ENCODE peak calls at places on chromosomes 11 and 22, in ten cellular contexts. One of them, this sample, is unnamed.
A peak's percentile ranks its signal among the peaks of the same experiment; 100 is the strongest.

GRCh38 chr22:36036167-36036624 is 7.6 kb upstream of the RBFOX2 start:
- DNase-seq in sigmoid colon: no peak
- DNase-seq in stimulated activated CD8-positive, alpha-beta memory T cell treated with anti-CD3 and anti-CD28 coated beads, Interleukin-2, amount 100 ng/mL, for 48 hours: no peak
- DNase-seq in iPS-NIHi11: no peak
- DNase-seq in amniotic epithelial cell: no peak
- DNase-seq in activated CD4-positive, alpha-beta memory T cell treated with anti-CD3 and anti-CD28 coated beads, Interleukin-2, amount 10 ng/mL, durations not matched to agents 7 days and 5 days: no peak
- DNase-seq in AG10803: no peak
- DNase-seq in kidney: no peak
- DNase-seq in cardiac muscle cell: no peak
- DNase-seq in fibroblast of lung: no peak
- DNase-seq in this sample: peak; percentile 46

GRCh38 chr11:134349109-134349801 is 17.5 kb downstream of the GLB1L2 start:
- DNase-seq in amniotic epithelial cell: no peak
- DNase-seq in fibroblast of lung: no peak
- DNase-seq in activated CD4-positive, alpha-beta memory T cell treated with anti-CD3 and anti-CD28 coated beads, Interleukin-2, amount 10 ng/mL, durations not matched to agents 7 days and 5 days: peak; percentile 27
- DNase-seq in iPS-NIHi11: no peak
- DNase-seq in sigmoid colon: no peak
- DNase-seq in AG10803: no peak
- DNase-seq in cardiac muscle cell: no peak
- DNase-seq in kidney: no peak
- DNase-seq in stimulated activated CD8-positive, alpha-beta memory T cell treated with anti-CD3 and anti-CD28 coated beads, Interleukin-2, amount 100 ng/mL, for 48 hours: no peak
- DNase-seq in this sample: no peak

GRCh38 chr11:63686912-63687311 is 5.6 kb downstream of the RTN3 start:
- DNase-seq in activated CD4-positive, alpha-beta memory T cell treated with anti-CD3 and anti-CD28 coated beads, Interleukin-2, amount 10 ng/mL, durations not matched to agents 7 days and 5 days: no peak
- DNase-seq in cardiac muscle cell: peak; percentile 38
- DNase-seq in fibroblast of lung: no peak
- DNase-seq in stimulated activated CD8-positive, alpha-beta memory T cell treated with anti-CD3 and anti-CD28 coated beads, Interleukin-2, amount 100 ng/mL, for 48 hours: no peak
- DNase-seq in kidney: no peak
- DNase-seq in AG10803: no peak
- DNase-seq in amniotic epithelial cell: no peak
- DNase-seq in iPS-NIHi11: no peak
- DNase-seq in sigmoid colon: no peak
- DNase-seq in this sample: no peak

GRCh38 chr11:118497831-118498230 is 29.4 kb upstream of the TTC36 start:
- DNase-seq in stimulated activated CD8-positive, alpha-beta memory T cell treated with anti-CD3 and anti-CD28 coated beads, Interleukin-2, amount 100 ng/mL, for 48 hours: no peak
- DNase-seq in sigmoid colon: no peak
- DNase-seq in cardiac muscle cell: peak; percentile 51
- DNase-seq in activated CD4-positive, alpha-beta memory T cell treated with anti-CD3 and anti-CD28 coated beads, Interleukin-2, amount 10 ng/mL, durations not matched to agents 7 days and 5 days: no peak
- DNase-seq in AG10803: peak; percentile 68
- DNase-seq in fibroblast of lung: peak; percentile 82
- DNase-seq in iPS-NIHi11: no peak
- DNase-seq in kidney: no peak
- DNase-seq in amniotic epithelial cell: peak; percentile 59
- DNase-seq in this sample: no peak

GRCh38 chr22:45640291-45640940 is 31.2 kb upstream of the ATXN10 start:
- DNase-seq in amniotic epithelial cell: no peak
- DNase-seq in fibroblast of lung: no peak
- DNase-seq in iPS-NIHi11: no peak
- DNase-seq in stimulated activated CD8-positive, alpha-beta memory T cell treated with anti-CD3 and anti-CD28 coated beads, Interleukin-2, amount 100 ng/mL, for 48 hours: no peak
- DNase-seq in sigmoid colon: no peak
- DNase-seq in activated CD4-positive, alpha-beta memory T cell treated with anti-CD3 and anti-CD28 coated beads, Interleukin-2, amount 10 ng/mL, durations not matched to agents 7 days and 5 days: peak; percentile 31
- DNase-seq in kidney: no peak
- DNase-seq in AG10803: no peak
- DNase-seq in cardiac muscle cell: no peak
- DNase-seq in this sample: no peak

GRCh38 chr11:12070446-12071267 is 39.7 kb upstream of the MICAL2 start:
- DNase-seq in amniotic epithelial cell: peak; percentile 49
- DNase-seq in stimulated activated CD8-positive, alpha-beta memory T cell treated with anti-CD3 and anti-CD28 coated beads, Interleukin-2, amount 100 ng/mL, for 48 hours: no peak
- DNase-seq in cardiac muscle cell: no peak
- DNase-seq in fibroblast of lung: no peak
- DNase-seq in kidney: peak; percentile 71
- DNase-seq in AG10803: no peak
- DNase-seq in iPS-NIHi11: no peak
- DNase-seq in sigmoid colon: peak; percentile 75
- DNase-seq in activated CD4-positive, alpha-beta memory T cell treated with anti-CD3 and anti-CD28 coated beads, Interleukin-2, amount 10 ng/mL, durations not matched to agents 7 days and 5 days: no peak
- DNase-seq in this sample: no peak

GRCh38 chr11:114207096-114207495 is 89.1 kb upstream of the NNMT start:
- DNase-seq in stimulated activated CD8-positive, alpha-beta memory T cell treated with anti-CD3 and anti-CD28 coated beads, Interleukin-2, amount 100 ng/mL, for 48 hours: no peak
- DNase-seq in kidney: no peak
- DNase-seq in sigmoid colon: no peak
- DNase-seq in iPS-NIHi11: no peak
- DNase-seq in cardiac muscle cell: no peak
- DNase-seq in amniotic epithelial cell: no peak
- DNase-seq in activated CD4-positive, alpha-beta memory T cell treated with anti-CD3 and anti-CD28 coated beads, Interleukin-2, amount 10 ng/mL, durations not matched to agents 7 days and 5 days: no peak
- DNase-seq in AG10803: no peak
- DNase-seq in fibroblast of lung: no peak
- DNase-seq in this sample: no peak

GRCh38 chr11:117750357-117750756 is 46.7 kb downstream of the DSCAML1 start:
- DNase-seq in sigmoid colon: peak; percentile 15
- DNase-seq in stimulated activated CD8-positive, alpha-beta memory T cell treated with anti-CD3 and anti-CD28 coated beads, Interleukin-2, amount 100 ng/mL, for 48 hours: no peak
- DNase-seq in iPS-NIHi11: no peak
- DNase-seq in amniotic epithelial cell: no peak
- DNase-seq in fibroblast of lung: no peak
- DNase-seq in AG10803: no peak
- DNase-seq in activated CD4-positive, alpha-beta memory T cell treated with anti-CD3 and anti-CD28 coated beads, Interleukin-2, amount 10 ng/mL, durations not matched to agents 7 days and 5 days: no peak
- DNase-seq in cardiac muscle cell: no peak
- DNase-seq in kidney: no peak
- DNase-seq in this sample: no peak

GRCh38 chr11:83599066-83599465 is 312.9 kb upstream of the CCDC90B start:
- DNase-seq in cardiac muscle cell: no peak
- DNase-seq in amniotic epithelial cell: no peak
- DNase-seq in fibroblast of lung: no peak
- DNase-seq in iPS-NIHi11: no peak
- DNase-seq in stimulated activated CD8-positive, alpha-beta memory T cell treated with anti-CD3 and anti-CD28 coated beads, Interleukin-2, amount 100 ng/mL, for 48 hours: no peak
- DNase-seq in activated CD4-positive, alpha-beta memory T cell treated with anti-CD3 and anti-CD28 coated beads, Interleukin-2, amount 10 ng/mL, durations not matched to agents 7 days and 5 days: no peak
- DNase-seq in kidney: no peak
- DNase-seq in AG10803: no peak
- DNase-seq in sigmoid colon: no peak
- DNase-seq in this sample: no peak

GRCh38 chr11:109590782-109591181 is 168.8 kb downstream of the C11orf87 start:
- DNase-seq in stimulated activated CD8-positive, alpha-beta memory T cell treated with anti-CD3 and anti-CD28 coated beads, Interleukin-2, amount 100 ng/mL, for 48 hours: no peak
- DNase-seq in cardiac muscle cell: no peak
- DNase-seq in kidney: no peak
- DNase-seq in amniotic epithelial cell: no peak
- DNase-seq in AG10803: no peak
- DNase-seq in activated CD4-positive, alpha-beta memory T cell treated with anti-CD3 and anti-CD28 coated beads, Interleukin-2, amount 10 ng/mL, durations not matched to agents 7 days and 5 days: no peak
- DNase-seq in fibroblast of lung: peak; percentile 17
- DNase-seq in sigmoid colon: no peak
- DNase-seq in iPS-NIHi11: no peak
- DNase-seq in this sample: no peak

This sample was measured in HAP-1.